ENCODE peak calls at places on chromosomes 11 and 22, in seven cellular contexts. One of them, this sample, is unnamed.
A peak's percentile ranks its signal among the peaks of the same experiment; 100 is the strongest.

GRCh38 chr22:38177044-38177443 is 4.6 kb downstream of the PLA2G6 start:
- DNase-seq in heart left ventricle: no peak
- DNase-seq in gastrocnemius medialis: no peak
- DNase-seq in adrenal gland: no peak
- DNase-seq in IMR-90: no peak
- DNase-seq in HepG2: no peak
- DNase-seq in transverse colon: no peak
- DNase-seq in this sample: no peak

GRCh38 chr11:16923987-16924386 is 90.2 kb downstream of the PLEKHA7 start:
- DNase-seq in adrenal gland: no peak
- DNase-seq in HepG2: no peak
- DNase-seq in IMR-90: no peak
- DNase-seq in gastrocnemius medialis: no peak
- DNase-seq in transverse colon: peak; percentile 80
- DNase-seq in heart left ventricle: no peak
- DNase-seq in this sample: no peak

GRCh38 chr11:128517457-128518230 is 69.7 kb downstream of the ETS1 start:
- DNase-seq in gastrocnemius medialis: no peak
- DNase-seq in transverse colon: no peak
- DNase-seq in HepG2: no peak
- DNase-seq in IMR-90: no peak
- DNase-seq in adrenal gland: no peak
- DNase-seq in heart left ventricle: no peak
- DNase-seq in this sample: no peak

GRCh38 chr11:2258501-2259465 is 11.6 kb downstream of the ASCL2 start:
- DNase-seq in transverse colon: no peak
- DNase-seq in heart left ventricle: peak; percentile 15
- DNase-seq in HepG2: no peak
- DNase-seq in IMR-90: no peak
- DNase-seq in adrenal gland: no peak
- DNase-seq in gastrocnemius medialis: no peak
- DNase-seq in this sample: peak; percentile 76

GRCh38 chr22:40491990-40492631 is 121.7 kb downstream of the SGSM3 start:
- DNase-seq in HepG2: no peak
- DNase-seq in transverse colon: no peak
- DNase-seq in gastrocnemius medialis: peak; percentile 15
- DNase-seq in IMR-90: peak; percentile 40
- DNase-seq in adrenal gland: no peak
- DNase-seq in heart left ventricle: peak; percentile 32
- DNase-seq in this sample: peak; percentile 28

GRCh38 chr22:38632528-38632927 is 23.7 kb downstream of the FAM227A start:
- DNase-seq in gastrocnemius medialis: no peak
- DNase-seq in heart left ventricle: no peak
- DNase-seq in HepG2: no peak
- DNase-seq in adrenal gland: no peak
- DNase-seq in transverse colon: no peak
- DNase-seq in IMR-90: no peak
- DNase-seq in this sample: no peak

GRCh38 chr11:60912223-60912850 is 1.6 kb upstream of the TMEM109 start:
- DNase-seq in gastrocnemius medialis: no peak
- DNase-seq in HepG2: no peak
- DNase-seq in transverse colon: no peak
- DNase-seq in IMR-90: no peak
- DNase-seq in heart left ventricle: no peak
- DNase-seq in adrenal gland: no peak
- DNase-seq in this sample: no peak

GRCh38 chr11:119676461-119677020 is 52.5 kb downstream of the NECTIN1 start:
- DNase-seq in IMR-90: peak; percentile 57
- DNase-seq in HepG2: no peak
- DNase-seq in transverse colon: no peak
- DNase-seq in adrenal gland: no peak
- DNase-seq in heart left ventricle: no peak
- DNase-seq in gastrocnemius medialis: no peak
- DNase-seq in this sample: no peak

GRCh38 chr11:30741039-30741550 is 154.9 kb upstream of the MPPED2 start:
- DNase-seq in transverse colon: peak; percentile 29
- DNase-seq in heart left ventricle: no peak
- DNase-seq in adrenal gland: no peak
- DNase-seq in HepG2: peak; percentile 13
- DNase-seq in IMR-90: peak; percentile 91
- DNase-seq in gastrocnemius medialis: peak; percentile 6
- DNase-seq in this sample: peak; percentile 17

GRCh38 chr22:19375435-19375834 is 56.1 kb downstream of the HIRA start:
- DNase-seq in IMR-90: no peak
- DNase-seq in gastrocnemius medialis: no peak
- DNase-seq in adrenal gland: no peak
- DNase-seq in heart left ventricle: no peak
- DNase-seq in transverse colon: no peak
- DNase-seq in HepG2: no peak
- DNase-seq in this sample: no peak

GRCh38 chr11:45827123-45827522 is 20.2 kb upstream of the CRY2 start:
- DNase-seq in HepG2: no peak
- DNase-seq in transverse colon: no peak
- DNase-seq in IMR-90: no peak
- DNase-seq in adrenal gland: no peak
- DNase-seq in gastrocnemius medialis: no peak
- DNase-seq in heart left ventricle: no peak
- DNase-seq in this sample: no peak

DNA sequence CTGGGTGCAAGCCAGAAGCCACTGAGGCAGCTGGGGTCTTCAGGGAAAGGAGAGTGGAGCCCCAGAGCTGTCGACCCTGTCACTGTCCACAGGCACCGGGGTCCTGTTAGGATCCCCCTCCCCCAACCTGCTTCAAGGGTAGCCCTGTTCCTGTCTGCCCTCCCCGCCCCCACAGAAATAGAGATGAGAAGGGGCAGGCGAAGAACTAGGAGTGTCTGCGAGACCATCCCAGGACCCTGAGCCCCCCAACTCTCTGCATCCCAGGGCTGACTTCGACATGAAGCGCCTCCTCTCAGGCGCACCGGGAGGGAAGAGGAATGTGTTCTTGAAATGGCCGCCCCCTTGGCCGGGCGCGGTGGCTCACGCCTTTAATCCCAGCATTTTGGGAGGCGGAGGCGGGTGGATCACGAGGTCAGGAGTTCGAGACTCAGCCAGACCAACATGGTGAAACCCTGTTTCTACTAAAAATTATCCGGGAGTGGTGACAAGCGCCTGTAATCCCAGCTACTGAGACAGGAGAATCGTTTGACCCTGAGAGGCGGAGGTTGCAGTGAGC is 607 bp upstream of the ZNF70 start:
- DNase-seq in transverse colon: peak; percentile 50
- DNase-seq in adrenal gland: peak; percentile 56
- DNase-seq in heart left ventricle: no peak
- DNase-seq in IMR-90: no peak
- DNase-seq in HepG2: no peak
- DNase-seq in gastrocnemius medialis: no peak
- DNase-seq in this sample: no peak
- TF ChIP-seq POLR2A in transverse colon: peak; percentile 39
- TF ChIP-seq POLR2A in adrenal gland: no peak
- TF ChIP-seq POLR2A in heart left ventricle: no peak
- TF ChIP-seq POLR2A in IMR-90: no peak
- TF ChIP-seq POLR2A in HepG2: no peak
- TF ChIP-seq POLR2A in gastrocnemius medialis: no peak
- TF ChIP-seq POLR2A in this sample: no peak

DNA sequence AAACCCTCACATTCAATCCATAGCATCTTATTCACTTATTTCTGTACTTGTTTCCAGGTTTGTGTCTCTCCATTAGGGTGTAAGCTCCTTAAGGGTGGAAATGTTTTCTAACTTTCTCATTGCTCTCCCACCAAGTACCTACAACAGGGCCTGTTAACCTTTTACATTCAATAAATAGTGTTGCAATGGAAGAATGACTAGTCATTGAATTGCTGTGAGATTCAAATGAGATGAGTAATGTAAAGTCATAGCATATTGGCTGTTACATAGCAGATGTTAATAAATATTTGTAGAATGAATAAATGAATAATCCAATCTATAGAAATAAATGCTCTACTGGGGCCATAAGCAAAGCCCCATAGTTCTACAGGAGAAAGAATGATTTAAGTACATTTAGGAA is 75.4 kb upstream of the DDI1 start:
- DNase-seq in transverse colon: no peak
- DNase-seq in heart left ventricle: no peak
- DNase-seq in IMR-90: peak; percentile 88
- DNase-seq in adrenal gland: no peak
- DNase-seq in gastrocnemius medialis: no peak
- DNase-seq in HepG2: no peak
- DNase-seq in this sample: no peak
- H3K4me3 ChIP-seq in transverse colon: no peak overlapping the region
- H3K4me3 ChIP-seq in heart left ventricle: no peak overlapping the region
- H3K4me3 ChIP-seq in IMR-90: no peak overlapping the region
- H3K4me3 ChIP-seq in adrenal gland: no peak overlapping the region
- H3K4me3 ChIP-seq in gastrocnemius medialis: no peak overlapping the region
- H3K4me3 ChIP-seq in HepG2: no peak overlapping the region
- H3K4me3 ChIP-seq in this sample: no peak overlapping the region

DNA sequence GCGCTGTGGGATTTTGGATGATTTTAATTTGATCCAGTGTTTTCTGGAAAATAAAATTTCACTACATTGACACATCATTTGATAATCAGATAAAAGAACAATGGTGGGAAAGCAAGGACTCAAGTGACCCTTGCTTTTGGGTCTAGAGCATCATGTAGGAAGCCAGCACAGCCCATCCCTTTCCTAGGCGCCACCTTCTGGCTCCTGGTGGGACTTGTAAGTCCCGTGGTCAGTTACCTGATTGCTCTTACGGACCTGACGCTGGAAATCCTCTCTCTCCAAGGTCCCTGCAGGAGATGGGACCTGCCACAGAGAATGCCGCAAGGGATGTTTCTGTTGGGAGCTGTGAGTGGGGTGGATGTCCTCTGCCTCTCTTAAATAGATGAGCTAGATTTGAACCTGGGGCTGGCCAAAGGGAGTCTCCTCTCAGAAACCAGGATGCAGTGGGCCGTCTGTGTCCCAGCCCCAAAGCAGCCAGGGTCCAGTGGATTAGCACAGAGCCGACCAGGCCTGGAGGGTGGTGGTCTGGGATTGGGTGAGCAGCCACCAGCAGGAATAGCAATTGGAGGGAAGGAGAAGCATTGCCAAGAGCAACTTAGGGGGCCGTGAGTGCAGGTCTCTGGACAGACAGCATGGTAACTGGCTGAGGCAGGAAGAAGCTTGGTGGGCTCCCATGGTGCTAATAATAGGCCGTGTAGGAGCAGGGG is 21.7 kb downstream of the TIMP3 start:
- DNase-seq in transverse colon: peak; percentile 45
- DNase-seq in adrenal gland: no peak
- DNase-seq in gastrocnemius medialis: no peak
- DNase-seq in IMR-90: peak; percentile 44
- DNase-seq in HepG2: peak; percentile 62
- DNase-seq in heart left ventricle: no peak
- DNase-seq in this sample: no peak
- TF ChIP-seq CTCF in transverse colon: peak; percentile 45
- TF ChIP-seq CTCF in adrenal gland: peak; percentile 15
- TF ChIP-seq CTCF in gastrocnemius medialis: no peak
- TF ChIP-seq CTCF in IMR-90: peak; percentile 38
- TF ChIP-seq CTCF in HepG2: peak; percentile 74
- TF ChIP-seq CTCF in heart left ventricle: peak; percentile 31
- TF ChIP-seq CTCF in this sample: no peak

DNA sequence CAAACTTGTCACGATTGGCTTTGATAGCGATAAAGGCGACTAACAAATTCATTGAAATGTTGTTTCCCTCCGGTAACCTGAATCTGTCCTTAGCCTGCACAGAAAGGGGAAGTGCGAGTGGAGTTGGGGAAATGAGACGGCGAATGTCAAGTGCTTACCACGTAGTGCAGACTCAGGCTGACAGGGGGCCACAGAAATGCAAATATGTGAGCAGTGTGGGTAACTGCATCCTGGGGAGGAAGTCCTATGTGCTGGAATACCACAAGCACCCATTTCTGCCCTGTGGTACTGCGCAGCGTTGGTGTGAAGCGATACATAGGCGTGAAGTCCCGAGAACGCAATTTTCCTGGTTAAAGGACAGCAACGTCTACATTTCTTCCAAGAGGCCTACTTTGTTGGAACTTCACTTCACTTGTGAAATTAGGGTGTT is 869 bp upstream of the EIF4ENIF1 start:
- DNase-seq in adrenal gland: peak; percentile 53
- DNase-seq in IMR-90: peak; percentile 79
- DNase-seq in heart left ventricle: peak; percentile 56
- DNase-seq in transverse colon: peak; percentile 78
- DNase-seq in HepG2: peak; percentile 77
- DNase-seq in gastrocnemius medialis: peak; percentile 40
- DNase-seq in this sample: peak; percentile 52
- TF ChIP-seq POLR2A in adrenal gland: no peak
- TF ChIP-seq POLR2A in IMR-90: no peak
- TF ChIP-seq POLR2A in heart left ventricle: no peak
- TF ChIP-seq POLR2A in transverse colon: peak; percentile 5
- TF ChIP-seq POLR2A in HepG2: peak; percentile 60
- TF ChIP-seq POLR2A in gastrocnemius medialis: no peak
- TF ChIP-seq POLR2A in this sample: no peak

DNA sequence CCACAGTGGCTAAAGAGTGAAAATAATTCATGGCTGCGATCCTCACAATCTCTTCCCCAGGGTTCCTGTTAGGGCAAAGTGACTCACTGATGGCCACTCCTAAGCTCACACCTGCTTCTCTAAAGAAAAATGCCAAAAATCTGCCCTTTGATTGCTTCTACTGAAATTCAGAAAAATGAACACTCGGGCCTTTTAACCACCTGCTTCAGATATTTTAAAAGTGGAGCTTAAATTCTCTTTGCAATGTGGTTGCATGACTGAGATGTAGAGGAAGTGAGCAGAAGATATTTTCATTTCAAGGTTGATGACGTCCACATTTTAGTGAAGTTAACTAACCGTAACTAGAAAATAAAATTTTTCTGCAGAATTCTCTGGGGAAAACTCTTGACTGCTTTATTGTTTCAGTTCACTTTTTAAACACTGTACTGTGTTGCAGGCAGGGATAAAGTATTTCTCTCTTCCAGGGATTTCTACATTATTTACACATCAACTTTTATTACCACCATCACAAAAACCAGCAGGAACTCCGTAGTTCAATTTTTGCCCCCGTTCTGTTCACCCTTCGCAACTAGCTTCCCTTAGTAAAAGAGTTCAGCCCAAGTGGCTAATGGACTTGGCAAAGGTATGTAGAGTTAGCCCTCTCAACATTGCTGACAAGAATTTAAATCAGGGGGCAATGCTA is 8.5 kb downstream of the RAB30 start:
- DNase-seq in IMR-90: peak; percentile 33
- DNase-seq in HepG2: no peak
- DNase-seq in transverse colon: no peak
- DNase-seq in heart left ventricle: no peak
- DNase-seq in adrenal gland: no peak
- DNase-seq in gastrocnemius medialis: no peak
- DNase-seq in this sample: no peak
- H3K4me3 ChIP-seq in IMR-90: no peak overlapping the region
- H3K4me3 ChIP-seq in HepG2: no peak overlapping the region
- H3K4me3 ChIP-seq in transverse colon: peak overlapping the region; percentile 16
- H3K4me3 ChIP-seq in heart left ventricle: peak overlapping the region; percentile 10
- H3K4me3 ChIP-seq in adrenal gland: no peak overlapping the region
- H3K4me3 ChIP-seq in gastrocnemius medialis: no peak overlapping the region
- H3K4me3 ChIP-seq in this sample: no peak overlapping the region

DNA sequence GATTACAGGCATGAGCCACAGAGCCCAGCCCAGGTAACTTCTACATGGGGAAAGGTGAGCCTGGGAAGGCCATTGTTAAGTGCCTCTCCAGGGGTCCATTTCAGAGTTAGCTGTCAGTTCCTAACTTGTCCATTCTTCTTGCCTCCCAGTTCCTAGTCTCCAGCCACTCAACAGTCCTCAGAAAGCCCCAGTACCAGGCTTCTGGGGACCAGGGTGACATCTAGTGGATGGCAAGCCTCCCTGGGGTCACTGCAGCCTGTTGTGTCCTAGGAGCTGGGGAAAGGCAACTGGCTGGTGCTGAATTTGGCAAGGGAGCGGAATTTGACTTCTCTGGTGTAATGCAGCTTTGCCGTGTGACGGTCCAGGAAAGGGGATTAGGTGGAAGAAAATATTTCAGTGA is 2.1 kb downstream of the LGALS12 start:
- DNase-seq in transverse colon: no peak
- DNase-seq in adrenal gland: peak; percentile 52
- DNase-seq in gastrocnemius medialis: peak; percentile 41
- DNase-seq in heart left ventricle: peak; percentile 55
- DNase-seq in HepG2: peak; percentile 64
- DNase-seq in IMR-90: no peak
- DNase-seq in this sample: no peak
- TF ChIP-seq CTCF in transverse colon: peak; percentile 12
- TF ChIP-seq CTCF in adrenal gland: peak; percentile 30
- TF ChIP-seq CTCF in gastrocnemius medialis: peak; percentile 25
- TF ChIP-seq CTCF in heart left ventricle: peak; percentile 49
- TF ChIP-seq CTCF in HepG2: peak; percentile 83
- TF ChIP-seq CTCF in IMR-90: no peak
- TF ChIP-seq CTCF in this sample: no peak